ENCODE peak calls at places on chromosomes 11 and 22, in six cellular contexts. K, S, I, R, E and L are unnamed samples.
A peak's percentile ranks its signal among the peaks of the same experiment; 100 is the strongest.

GRCh38 chr22:43343262-43343988 is at the start of gene SCUBE1:
- DNase-seq in I (peak; percentile 48), R (peak; percentile 36), S (peak; percentile 17), K (peak; percentile 9), E (no peak), L (peak; percentile 13)

GRCh38 chr11:81674211-81674610 is 1059.5 kb downstream of the FAM181B start:
- DNase-seq in K (no peak), E (no peak), S (no peak), R (no peak), I (no peak), L (no peak)

GRCh38 chr22:40707154-40707553 is 27.9 kb downstream of the MCHR1 start:
- DNase-seq in S (no peak), R (no peak), K (no peak), I (no peak), E (no peak), L (no peak)

GRCh38 chr11:66651011-66651410 is 12.5 kb downstream of the RBM4 start:
- DNase-seq in I (peak; percentile 42), E (no peak), R (no peak), K (peak; percentile 30), S (peak; percentile 29), L (no peak)

GRCh38 chr11:108498046-108498815 is at the start of gene POGLUT3:
- DNase-seq in S (peak; percentile 76), E (no peak), I (peak; percentile 67), K (peak; percentile 41), R (peak; percentile 18), L (peak; percentile 13)

GRCh38 chr11:45765836-45766235 is 39.1 kb upstream of the SLC35C1 start:
- DNase-seq in K (peak; percentile 14), R (no peak), E (no peak), S (no peak), I (peak; percentile 10), L (no peak)

GRCh38 chr11:68036717-68037239 is 2.0 kb upstream of the TCIRG1 start:
- DNase-seq in K (no peak), E (no peak), I (peak; percentile 43), R (no peak), S (no peak), L (no peak)

GRCh38 chr11:63871962-63872832 is 33.3 kb downstream of the MARK2 start:
- DNase-seq in E (peak; percentile 36), S (peak; percentile 98), I (peak; percentile 99), K (peak; percentile 96), R (no peak), L (peak; percentile 17)

GRCh38 chr11:46912526-46913150 is 5.7 kb downstream of the LRP4 start:
- DNase-seq in K (no peak), I (peak; percentile 37), E (peak; percentile 29), R (no peak), S (no peak), L (no peak)

GRCh38 chr11:113481672-113482071 is 6.5 kb upstream of the DRD2 start:
- DNase-seq in R (no peak), I (peak; percentile 21), E (no peak), S (no peak), K (no peak), L (no peak)

GRCh38 chr11:108819957-108820356 is 155.1 kb downstream of the DDX10 start:
- DNase-seq in I (no peak), S (no peak), K (no peak), E (no peak), R (no peak), L (no peak)

GRCh38 chr11:124041254-124041653 is at the start of gene OR10G7:
- DNase-seq in I (no peak), S (no peak), K (no peak), R (no peak), E (no peak), L (no peak)

GRCh38 chr11:65584723-65585171 is 8.9 kb downstream of the EHBP1L1 start:
- DNase-seq in R (no peak), I (no peak), S (no peak), E (no peak), K (no peak), L (no peak)

GRCh38 chr22:20419664-20419951 is 18.0 kb downstream of the SCARF2 start:
- DNase-seq in K (no peak), R (no peak), I (no peak), E (no peak), S (no peak), L (no peak)

GRCh38 chr22:38172016-38172431 is 9.6 kb downstream of the PLA2G6 start:
- DNase-seq in K (peak; percentile 68), I (no peak), E (no peak), S (no peak), R (no peak), L (no peak)

GRCh38 chr11:112297248-112297866 is 36.7 kb upstream of the PLET1 start:
- DNase-seq in K (no peak), S (no peak), R (no peak), I (no peak), E (no peak), L (no peak)

GRCh38 chr11:75152090-75152489 is 1.2 kb downstream of the SLCO2B1 start:
- DNase-seq in R (no peak), I (no peak), E (no peak), K (no peak), S (no peak), L (no peak)

GRCh38 chr11:15935370-15935769 is 421.0 kb downstream of the SOX6 start:
- DNase-seq in S (no peak), R (no peak), E (no peak), I (no peak), K (no peak), L (no peak)